ENCODE peak calls at places on chromosome 21, in four cellular contexts. I, E, B and X are unnamed samples.

GRCh38 chr21:31326478-31327247 is 17.4 kb downstream of the TIAM1 start:
- DNase-seq in I (no peak), E (no peak), B (no peak), X (no peak)

GRCh38 chr21:26368591-26368990 is 198.0 kb upstream of the APP start:
- DNase-seq in I (no peak), E (no peak), B (no peak), X (no peak)

GRCh38 chr21:36661511-36662309 is 37.2 kb upstream of the SIM2 start:
- DNase-seq in I (peak; percentile 54), E (peak; percentile 42), B (peak; percentile 22), X (no peak)

GRCh38 chr21:27564684-27565280 is 597.9 kb upstream of the ADAMTS5 start:
- DNase-seq in I (peak; percentile 78), E (peak; percentile 37), B (peak; percentile 68), X (peak; percentile 42)

GRCh38 chr21:8988696-8989095 is 1532.7 kb upstream of the TPTE start:
- DNase-seq in I (no peak), E (no peak), B (no peak), X (no peak)

GRCh38 chr21:38948377-38948776 is 142.6 kb downstream of the ETS2 start:
- DNase-seq in I (peak; percentile 53), E (no peak), B (no peak), X (no peak)

GRCh38 chr21:26169611-26170470 is 729 bp downstream of the APP start:
- DNase-seq in I (peak; percentile 73), E (peak; percentile 74), B (peak; percentile 72), X (peak; percentile 57)

GRCh38 chr21:14523234-14523633 is 22.9 kb downstream of the SAMSN1 start:
- DNase-seq in I (no peak), E (peak; percentile 27), B (no peak), X (peak; percentile 33)

GRCh38 chr21:39184050-39184980 is 1.1 kb upstream of the PSMG1 start:
- DNase-seq in I (no peak), E (no peak), B (no peak), X (no peak)

GRCh38 chr21:36747815-36748381 is 49.0 kb downstream of the SIM2 start:
- DNase-seq in I (no peak), E (peak; percentile 63), B (peak; percentile 73), X (peak; percentile 78)

GRCh38 chr21:32331444-32332305 is 33.0 kb downstream of the MRAP start:
- DNase-seq in I (no peak), E (no peak), B (no peak), X (no peak)

GRCh38 chr21:40466893-40467483 is 380.0 kb downstream of the DSCAM start:
- DNase-seq in I (no peak), E (no peak), B (peak; percentile 56), X (peak; percentile 17)

GRCh38 chr21:43909736-43910455 is 44.9 kb downstream of the AGPAT3 start:
- DNase-seq in I (no peak), E (no peak), B (no peak), X (no peak)

GRCh38 chr21:38315155-38315554 is 58.4 kb downstream of the KCNJ15 start:
- DNase-seq in I (no peak), E (no peak), B (no peak), X (no peak)

GRCh38 chr21:46622226-46622625 is 13.2 kb upstream of the PRMT2 start:
- DNase-seq in I (no peak), E (peak; percentile 62), B (peak; percentile 72), X (peak; percentile 55)

GRCh38 chr21:41659791-41660560 is 106.9 kb downstream of the RIPK4 start:
- DNase-seq in I (peak; percentile 37), E (no peak), B (no peak), X (no peak)
- TF ChIP-seq CTCF in I (no peak), E (no peak), B (no peak), X (no peak)

DNA sequence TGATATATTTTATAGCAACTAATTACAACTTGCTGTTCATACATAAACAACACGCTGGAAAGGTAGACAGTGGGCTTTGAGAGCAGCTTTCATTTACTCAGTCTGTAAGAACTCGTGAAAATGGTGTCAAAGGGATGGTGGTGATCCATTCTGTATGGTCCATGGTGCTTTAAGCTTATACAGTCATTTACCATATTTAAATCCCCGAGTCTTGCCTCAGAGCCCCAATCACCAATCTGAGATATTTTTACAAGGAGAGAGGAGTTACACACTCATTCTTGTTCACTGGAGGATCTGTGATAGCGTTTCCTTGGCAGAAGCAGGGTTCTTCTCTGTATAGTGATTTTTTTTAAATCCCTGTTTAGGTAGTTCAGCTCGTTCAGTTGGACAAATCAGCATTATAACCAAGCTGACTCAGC is 694.6 kb downstream of the USP25 start:
- DNase-seq in I (peak; percentile 26), E (no peak), B (no peak), X (no peak)
- H3K4me3 ChIP-seq in I (peak overlapping the region; percentile 10), E (peak overlapping the region; percentile 54), B (peak overlapping the region; percentile 12), X (no peak overlapping the region)

DNA sequence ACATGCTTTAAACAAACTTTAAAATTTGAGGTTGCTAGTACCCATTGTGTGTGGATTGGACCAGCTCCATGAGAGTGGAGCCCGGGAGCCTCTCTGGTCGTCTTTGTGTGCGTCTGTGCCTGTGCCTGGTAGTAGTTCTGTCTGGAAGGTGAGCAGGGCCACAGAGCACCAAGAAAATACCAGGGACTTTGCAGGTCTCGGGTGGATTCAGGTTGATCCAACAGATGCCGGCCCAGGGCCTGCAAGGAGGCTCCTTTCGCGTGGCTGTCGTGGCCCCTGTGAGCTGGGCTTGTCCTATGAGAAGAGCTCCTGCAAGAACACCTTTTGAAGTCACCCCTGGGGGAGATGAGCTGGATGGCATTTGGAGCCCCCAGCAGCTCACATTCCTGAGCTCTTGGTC is 28.3 kb downstream of the COL18A1 start:
- DNase-seq in I (no peak), E (no peak), B (no peak), X (no peak)
- H3K27ac ChIP-seq in I (no peak overlapping the region), E (no peak overlapping the region), B (peak overlapping the region; percentile 79), X (peak overlapping the region; percentile 85)

GRCh38 chr21:28834335-28835238 is 158.1 kb downstream of the LTN1 start:
- DNase-seq in I (no peak), E (no peak), B (no peak), X (no peak)
- TF ChIP-seq CTCF in I (no peak), E (no peak), B (no peak), X (no peak)

GRCh38 chr21:34745557-34746255 is 76.9 kb downstream of the CLIC6 start:
- DNase-seq in I (peak; percentile 90), E (peak; percentile 71), B (peak; percentile 73), X (peak; percentile 70)
- H3K4me3 ChIP-seq in I (no peak overlapping the region), E (peak overlapping the region; percentile 8), B (no peak overlapping the region), X (no peak overlapping the region)